ENCODE peak calls at places on chromosomes 5 and 9, in nine cellular contexts. L is CD8-positive, alpha-beta memory T cell; Z is A549; S is left ventricle myocardium inferior; F is stomach; T is HCT116; Q is tibial artery; C is CD8-positive, alpha-beta T cell; O is MM.1S. P is an unnamed sample.

GRCh38 chr5:153711755-153712154 is 221.3 kb downstream of the GRIA1 start:
- DNase-seq in T (no peak), S (no peak), F (no peak), Q (no peak), O (no peak), C (no peak), Z (no peak), L (no peak), P (no peak)

GRCh38 chr5:175494271-175495183 is 16.2 kb downstream of the SFXN1 start:
- DNase-seq in C (no peak), T (no peak), Q (no peak), Z (no peak), S (no peak), F (no peak), O (no peak), L (no peak), P (no peak)

GRCh38 chr5:1319436-1320343 is 24.8 kb upstream of the TERT start:
- DNase-seq in Q (peak; percentile 9), T (no peak), Z (no peak), C (no peak), L (peak; percentile 32), F (peak; percentile 63), O (peak; percentile 31), S (no peak), P (no peak)

GRCh38 chr9:22863736-22864135 is 417.1 kb downstream of the DMRTA1 start:
- DNase-seq in Z (no peak), C (no peak), S (no peak), F (no peak), O (no peak), Q (no peak), L (no peak), T (no peak), P (no peak)

GRCh38 chr5:9494321-9494720 is 51.6 kb downstream of the SEMA5A start:
- DNase-seq in C (no peak), Z (no peak), O (no peak), L (no peak), S (no peak), Q (no peak), T (no peak), F (no peak), P (no peak)

GRCh38 chr5:167900521-167900920 is 390.9 kb upstream of the WWC1 start:
- DNase-seq in C (no peak), Q (no peak), Z (no peak), F (no peak), S (no peak), O (no peak), T (no peak), L (no peak), P (no peak)

GRCh38 chr5:170449232-170449631 is 54.6 kb upstream of the KCNIP1 start:
- DNase-seq in F (no peak), C (no peak), S (no peak), L (no peak), Z (no peak), T (no peak), O (no peak), Q (no peak), P (no peak)

GRCh38 chr9:114355821-114356220 is 26.2 kb downstream of the ORM2 start:
- DNase-seq in S (no peak), Q (no peak), F (no peak), O (no peak), C (no peak), T (no peak), Z (no peak), L (no peak), P (no peak)

DNA sequence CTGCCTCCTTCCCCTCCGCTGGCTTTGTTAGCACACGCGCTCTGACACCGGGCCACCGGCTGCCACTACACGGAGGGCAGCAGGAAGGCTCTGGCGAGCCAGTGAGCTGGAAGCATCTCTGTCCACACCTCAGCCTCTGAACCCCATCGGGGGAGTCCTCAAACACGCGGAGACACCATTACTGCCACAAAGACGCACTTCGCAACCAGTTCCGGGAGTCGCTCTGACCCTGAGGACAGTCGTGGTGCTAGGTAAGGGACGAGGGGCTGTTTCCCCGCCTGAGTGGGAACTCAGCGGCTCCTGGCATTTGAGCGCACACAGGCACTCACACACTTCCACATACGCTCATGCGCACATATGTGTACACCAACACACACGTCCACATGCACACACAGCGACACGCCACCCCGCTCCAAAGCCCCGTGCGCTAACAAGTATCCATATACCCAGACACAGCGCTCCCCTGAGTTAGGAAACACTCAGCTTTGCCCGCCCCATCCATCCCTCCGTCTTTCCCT is 159.9 kb downstream of the C9orf152 start:
- DNase-seq in Z (no peak), Q (no peak), S (peak; percentile 21), T (no peak), C (no peak), F (no peak), O (no peak), L (no peak), P (no peak)
- H3K4me3 ChIP-seq in Z (peak overlapping the region; percentile 88), Q (peak overlapping the region; percentile 82), S (peak overlapping the region; percentile 87), T (peak overlapping the region; percentile 97), C (peak overlapping the region; percentile 38), F (peak overlapping the region; percentile 73), O (peak overlapping the region; percentile 97), L (peak overlapping the region; percentile 83), P (peak overlapping the region; percentile 72)

GRCh38 chr5:132853790-132854189 is 12.5 kb downstream of the GDF9 start:
- DNase-seq in C (no peak), L (no peak), Z (no peak), Q (no peak), T (no peak), S (no peak), F (no peak), O (no peak), P (no peak)

GRCh38 chr5:132859889-132860437 is 6.3 kb downstream of the GDF9 start:
- DNase-seq in Q (no peak), O (no peak), L (no peak), C (no peak), F (no peak), T (no peak), S (no peak), Z (no peak), P (no peak)

GRCh38 chr5:132853323-132853722 is 12.9 kb downstream of the GDF9 start:
- DNase-seq in O (no peak), C (no peak), F (peak; percentile 39), Z (no peak), T (no peak), Q (no peak), S (no peak), L (no peak), P (no peak)

GRCh38 chr5:132854301-132854700 is 12.0 kb downstream of the GDF9 start:
- DNase-seq in C (no peak), T (no peak), F (no peak), O (no peak), L (no peak), Z (no peak), Q (no peak), S (no peak), P (no peak)

DNA sequence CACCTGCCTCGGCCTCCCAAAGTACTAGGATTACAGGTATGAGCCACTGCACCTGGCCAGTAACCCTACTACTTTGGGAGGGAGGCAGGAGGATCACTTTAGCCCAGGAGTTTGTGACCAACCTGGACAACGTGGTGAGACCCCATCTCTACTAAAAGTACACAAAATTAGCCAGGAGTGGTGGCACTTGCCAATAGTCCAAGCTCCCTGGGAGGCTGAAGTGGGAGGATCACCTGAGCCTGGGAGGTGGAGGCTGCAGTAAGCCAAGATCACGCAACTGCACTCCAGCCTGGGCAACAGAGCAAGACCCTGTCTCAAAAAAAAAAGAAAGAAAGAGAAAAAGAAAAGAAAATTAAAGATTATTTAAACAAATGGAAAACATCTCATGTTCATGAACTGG is 10.3 kb downstream of the GDF9 start:
- DNase-seq in Q (no peak), Z (no peak), O (no peak), S (no peak), C (no peak), T (no peak), F (no peak), L (no peak), P (no peak)
- H3K4me3 ChIP-seq in Q (no peak overlapping the region), Z (no peak overlapping the region), O (no peak overlapping the region), S (no peak overlapping the region), C (no peak overlapping the region), T (no peak overlapping the region), F (no peak overlapping the region), L (no peak overlapping the region), P (no peak overlapping the region)

GRCh38 chr5:125120012-125120411 is 373.6 kb upstream of the ZNF608 start:
- DNase-seq in C (no peak), T (no peak), F (no peak), Z (no peak), L (no peak), S (no peak), Q (no peak), O (no peak), P (no peak)

GRCh38 chr5:125129151-125129806 is 382.8 kb upstream of the ZNF608 start:
- DNase-seq in Q (no peak), Z (no peak), S (no peak), F (no peak), T (peak; percentile 28), O (no peak), L (no peak), C (no peak), P (no peak)

GRCh38 chr5:125126050-125126449 is 379.6 kb upstream of the ZNF608 start:
- DNase-seq in C (no peak), T (no peak), L (no peak), Q (no peak), Z (no peak), S (no peak), F (no peak), O (no peak), P (no peak)

GRCh38 chr5:125125031-125125823 is 378.8 kb upstream of the ZNF608 start:
- DNase-seq in Z (no peak), T (no peak), Q (no peak), C (no peak), S (no peak), O (no peak), F (no peak), L (no peak), P (no peak)
- H3K4me3 ChIP-seq in Z (no peak overlapping the region), T (no peak overlapping the region), Q (no peak overlapping the region), C (no peak overlapping the region), S (no peak overlapping the region), O (no peak overlapping the region), F (no peak overlapping the region), L (no peak overlapping the region), P (no peak overlapping the region)

GRCh38 chr5:177131352-177131710 is 2.2 kb upstream of the NSD1 start:
- DNase-seq in T (no peak), Z (no peak), L (no peak), F (no peak), C (no peak), Q (no peak), O (no peak), S (no peak), P (no peak)

GRCh38 chr5:177132504-177133118 is 962 bp upstream of the NSD1 start:
- DNase-seq in T (no peak), Q (peak; percentile 27), O (no peak), F (no peak), Z (no peak), S (no peak), L (no peak), C (peak; percentile 18), P (peak; percentile 25)

GRCh38 chr5:177131019-177131320 is 2.6 kb upstream of the NSD1 start:
- DNase-seq in L (no peak), F (no peak), C (no peak), Z (no peak), O (no peak), S (no peak), Q (no peak), T (no peak), P (no peak)

GRCh38 chr5:177133119-177133844 is at the start of gene NSD1:
- DNase-seq in L (peak; percentile 94), S (peak; percentile 89), F (peak; percentile 88), O (peak; percentile 87), C (peak; percentile 84), Q (peak; percentile 88), Z (peak; percentile 63), T (no peak), P (peak; percentile 90)

DNA sequence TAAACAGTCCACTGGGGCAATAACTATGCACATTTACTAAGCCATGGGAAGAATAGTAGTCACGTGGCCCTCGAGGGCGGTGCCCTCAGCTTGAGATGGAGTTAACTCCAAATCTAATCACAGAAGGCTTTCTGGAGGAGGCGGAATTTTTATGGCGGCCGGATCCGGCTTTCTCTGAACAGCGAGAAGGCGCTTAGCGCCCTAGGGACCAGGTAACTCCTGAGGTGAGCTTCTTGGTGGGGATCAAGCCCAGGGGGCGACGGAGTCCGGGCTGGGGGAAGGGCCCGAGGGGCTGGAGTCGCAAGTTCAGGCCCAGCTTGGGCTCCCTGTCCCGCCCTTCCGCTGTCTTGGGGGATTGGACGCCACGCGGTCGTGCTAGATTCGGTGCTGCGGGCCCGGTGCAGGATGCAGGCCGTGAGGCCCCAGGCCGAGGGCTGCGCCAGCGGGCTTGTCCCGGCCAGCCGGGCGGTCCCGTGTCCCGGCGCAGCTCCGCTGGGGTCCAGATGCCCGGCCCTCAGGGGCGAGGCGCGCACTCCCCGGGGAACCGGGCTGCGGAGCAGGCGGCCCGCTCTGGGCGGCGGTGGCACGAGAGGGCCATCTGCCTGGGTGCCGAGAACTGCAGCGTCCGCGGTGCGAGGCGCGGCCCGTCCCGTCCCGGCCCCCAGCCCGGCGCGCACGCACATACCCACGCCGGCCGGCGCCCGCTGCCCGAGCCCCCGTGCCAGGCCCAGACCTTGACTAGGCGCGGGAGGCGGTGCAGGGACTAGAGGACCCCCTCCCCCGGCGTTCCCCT is 1.7 kb upstream of the NSD1 start:
- DNase-seq in O (no peak), S (peak; percentile 26), Q (no peak), F (peak; percentile 28), T (no peak), L (no peak), C (no peak), Z (no peak), P (no peak)
- H3K4me3 ChIP-seq in O (no peak overlapping the region), S (peak overlapping the region; percentile 74), Q (peak overlapping the region; percentile 64), F (peak overlapping the region; percentile 77), T (no peak overlapping the region), L (no peak overlapping the region), C (no peak overlapping the region), Z (no peak overlapping the region), P (peak overlapping the region; percentile 66)